ENCODE peak calls at places on chromosomes 1 and 21, in seven cellular contexts. B is mesothelial cell of epicardium; S is RWPE1; P is left lung; V is CD4-positive, alpha-beta T cell; Z is A673; K is HFF-Myc. T is an unnamed sample.
A peak's percentile ranks its signal among the peaks of the same experiment; 100 is the strongest.

GRCh38 chr1:186325239-186325638 is 49.8 kb downstream of the TPR start:
- DNase-seq in B (no peak), S (no peak), P (no peak), V (no peak), Z (peak; percentile 56), K (peak; percentile 11), T (no peak)

GRCh38 chr1:44417351-44418021 is 12.4 kb downstream of the RNF220 start:
- DNase-seq in B (peak; percentile 48), S (no peak), P (no peak), V (no peak), Z (no peak), K (no peak), T (no peak)

GRCh38 chr1:116717318-116717717 is 36.9 kb upstream of the CD2 start:
- DNase-seq in B (no peak), S (no peak), P (no peak), V (no peak), Z (no peak), K (no peak), T (no peak)

GRCh38 chr1:201022178-201022823 is 1.2 kb downstream of the KIF21B start:
- DNase-seq in B (no peak), S (no peak), P (no peak), V (no peak), Z (no peak), K (no peak), T (no peak)

GRCh38 chr1:47561523-47562007 is 123.7 kb downstream of the FOXD2 start:
- DNase-seq in B (no peak), S (peak; percentile 80), P (no peak), V (no peak), Z (no peak), K (no peak), T (no peak)

GRCh38 chr1:115217150-115218033 is 120.7 kb downstream of the NGF start:
- DNase-seq in B (no peak), S (no peak), P (no peak), V (no peak), Z (no peak), K (no peak), T (no peak)

GRCh38 chr1:55172272-55172671 is 42.9 kb downstream of the USP24 start:
- DNase-seq in B (no peak), S (no peak), P (no peak), V (no peak), Z (no peak), K (no peak), T (no peak)

GRCh38 chr1:92808353-92808752 is 23.4 kb upstream of the EVI5 start:
- DNase-seq in B (no peak), S (peak; percentile 59), P (no peak), V (no peak), Z (no peak), K (no peak), T (no peak)

GRCh38 chr21:36985761-36986594 is 19.5 kb upstream of the HLCS start:
- DNase-seq in B (no peak), S (no peak), P (no peak), V (no peak), Z (no peak), K (no peak), T (no peak)

GRCh38 chr1:19410393-19410792 is 74.9 kb downstream of the CAPZB start:
- DNase-seq in B (no peak), S (no peak), P (no peak), V (no peak), Z (no peak), K (no peak), T (no peak)

GRCh38 chr21:28126521-28127317 is 866.0 kb downstream of the LTN1 start:
- DNase-seq in B (no peak), S (no peak), P (no peak), V (no peak), Z (no peak), K (no peak), T (no peak)

GRCh38 chr1:51607676-51608075 is 9.2 kb upstream of the OSBPL9 start:
- DNase-seq in B (no peak), S (no peak), P (no peak), V (no peak), Z (no peak), K (no peak), T (no peak)

GRCh38 chr1:46616277-46617107 is at the start of gene MOB3C:
- DNase-seq in B (peak; percentile 52), S (peak; percentile 63), P (peak; percentile 89), V (peak; percentile 69), Z (peak; percentile 49), K (no peak), T (peak; percentile 84)

GRCh38 chr1:56024155-56024554 is 555.2 kb downstream of the PLPP3 start:
- DNase-seq in B (no peak), S (peak; percentile 4), P (no peak), V (no peak), Z (no peak), K (no peak), T (no peak)

GRCh38 chr1:101520302-101520701 is 283.5 kb downstream of the S1PR1 start:
- DNase-seq in B (no peak), S (peak; percentile 28), P (no peak), V (no peak), Z (peak; percentile 84), K (peak; percentile 7), T (no peak)

GRCh38 chr1:33928256-33928655 is 64.4 kb downstream of the HMGB4 start:
- DNase-seq in B (no peak), S (no peak), P (no peak), V (no peak), Z (no peak), K (no peak), T (no peak)

GRCh38 chr1:223538921-223539445 is 126.5 kb downstream of the CAPN8 start:
- DNase-seq in B (no peak), S (no peak), P (no peak), V (no peak), Z (no peak), K (no peak), T (no peak)

GRCh38 chr21:45299864-45300785 is 12.4 kb upstream of the POFUT2 start:
- DNase-seq in B (no peak), S (no peak), P (peak; percentile 29), V (no peak), Z (no peak), K (no peak), T (no peak)

GRCh38 chr1:9996624-9997582 is at the start of gene RBP7:
- DNase-seq in B (peak; percentile 41), S (peak; percentile 20), P (peak; percentile 45), V (no peak), Z (no peak), K (no peak), T (peak; percentile 4)

GRCh38 chr1:208977861-208978260 is 605.7 kb upstream of the CAMK1G start:
- DNase-seq in B (no peak), S (peak; percentile 44), P (no peak), V (no peak), Z (no peak), K (no peak), T (no peak)

GRCh38 chr1:88701275-88701674 is 17.2 kb downstream of the PKN2 start:
- DNase-seq in B (no peak), S (no peak), P (no peak), V (no peak), Z (no peak), K (no peak), T (no peak)

GRCh38 chr1:206921772-206922265 is at the start of gene FCMR:
- DNase-seq in B (no peak), S (no peak), P (no peak), V (no peak), Z (no peak), K (no peak), T (peak; percentile 46)

GRCh38 chr1:213268221-213268620 is 217.2 kb downstream of the RPS6KC1 start:
- DNase-seq in B (no peak), S (no peak), P (no peak), V (no peak), Z (no peak), K (no peak), T (no peak)

GRCh38 chr1:26998319-26999300 is 5.1 kb downstream of the TRNP1 start:
- DNase-seq in B (no peak), S (peak; percentile 93), P (no peak), V (no peak), Z (no peak), K (no peak), T (no peak)

DNA sequence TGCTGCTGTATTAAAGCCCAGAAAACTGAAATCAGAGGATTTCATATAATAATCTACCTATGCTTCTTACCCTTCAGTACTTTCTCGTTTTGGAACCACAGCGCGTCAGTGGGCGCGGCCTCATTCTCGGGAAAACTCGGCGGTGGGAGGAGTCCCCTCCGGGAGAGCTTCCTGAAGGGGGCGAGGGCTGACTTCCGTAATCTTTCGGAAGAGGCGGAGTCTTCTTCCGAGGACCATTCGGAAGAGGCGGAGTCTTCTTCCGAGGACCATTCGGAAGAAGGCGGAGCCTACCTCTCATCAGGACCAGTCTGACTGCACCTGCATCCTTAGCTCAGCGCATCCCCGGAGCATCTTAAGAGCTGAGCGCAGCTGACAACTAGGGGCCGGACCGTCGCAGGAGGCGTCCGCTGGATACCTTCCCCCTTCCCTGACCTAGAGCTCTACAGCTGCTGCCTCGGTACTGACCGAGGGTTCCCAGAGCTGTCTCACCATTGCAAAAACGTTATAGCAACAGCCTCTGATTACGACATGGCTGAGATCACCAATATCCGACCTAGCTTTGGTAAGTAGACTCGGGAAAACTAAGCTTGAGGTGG is at the start of gene SYT11:
- DNase-seq in B (peak; percentile 90), S (peak; percentile 97), P (peak; percentile 97), V (peak; percentile 93), Z (peak; percentile 98), K (peak; percentile 80), T (peak; percentile 93)
- TF ChIP-seq CTCF in B (no peak), S (no peak), P (no peak), V (no peak), Z (no peak), K (no peak), T (no peak)

DNA sequence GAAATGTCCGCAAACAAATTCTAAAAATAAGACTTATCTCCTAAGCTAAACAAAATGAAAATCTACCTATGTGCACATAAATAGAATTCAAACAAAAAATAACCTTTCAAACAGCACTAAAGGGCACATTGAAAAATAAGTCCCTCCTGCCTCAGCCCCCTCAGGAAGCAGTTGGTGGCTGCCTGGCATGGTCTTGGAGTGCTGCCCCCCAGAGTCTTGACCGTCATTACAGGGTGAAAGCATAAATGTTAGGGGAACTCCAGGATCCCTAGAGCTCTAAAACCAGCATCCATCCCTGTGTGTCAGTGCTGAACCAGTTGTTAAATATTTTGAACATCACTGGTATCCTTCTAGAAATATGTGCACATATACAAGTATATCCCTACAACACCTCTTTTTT is 6.5 kb upstream of the NPL start:
- DNase-seq in B (no peak), S (no peak), P (no peak), V (no peak), Z (no peak), K (no peak), T (no peak)
- TF ChIP-seq CTCF in B (no peak), S (no peak), P (no peak), V (no peak), Z (no peak), K (no peak), T (no peak)

GRCh38 chr21:32087452-32087851 is 191.4 kb downstream of the MIS18A start:
- DNase-seq in B (no peak), S (no peak), P (no peak), V (no peak), Z (no peak), K (no peak), T (no peak)

GRCh38 chr21:32088471-32088870 is 190.4 kb downstream of the MIS18A start:
- DNase-seq in B (no peak), S (no peak), P (no peak), V (no peak), Z (no peak), K (no peak), T (no peak)

GRCh38 chr21:32083175-32083574 is 195.7 kb downstream of the MIS18A start:
- DNase-seq in B (no peak), S (no peak), P (no peak), V (no peak), Z (peak; percentile 52), K (no peak), T (no peak)
- TF ChIP-seq CTCF in B (no peak), S (no peak), P (no peak), V (no peak), Z (no peak), K (no peak), T (no peak)

GRCh38 chr21:42818328-42818749 is 61.0 kb downstream of the WDR4 start:
- DNase-seq in B (peak; percentile 39), S (peak; percentile 46), P (peak; percentile 65), V (peak; percentile 71), Z (peak; percentile 59), K (no peak), T (no peak)
- TF ChIP-seq CTCF in B (peak; percentile 52), S (peak; percentile 83), P (peak; percentile 92), V (peak; percentile 96), Z (peak; percentile 94), K (peak; percentile 89), T (peak; percentile 67)